ENCODE peak calls at places on chromosomes 2 and 18, in five cellular contexts. Y, K, Z, R and O are unnamed samples.

GRCh38 chr2:156156580-156156979 is 175.9 kb downstream of the NR4A2 start:
- DNase-seq in Y (no peak), K (no peak), Z (no peak), R (peak; percentile 19), O (no peak)

GRCh38 chr2:9076210-9076609 is 72.7 kb upstream of the MBOAT2 start:
- DNase-seq in Y (no peak), K (no peak), Z (peak; percentile 49), R (no peak), O (no peak)

GRCh38 chr18:77635441-77635840 is 385.8 kb downstream of the GALR1 start:
- DNase-seq in Y (no peak), K (no peak), Z (no peak), R (no peak), O (no peak)

GRCh38 chr2:216431457-216431856 is 19.2 kb downstream of the SMARCAL1 start:
- DNase-seq in Y (no peak), K (no peak), Z (no peak), R (no peak), O (no peak)

GRCh38 chr18:77107218-77107815 is 25.3 kb downstream of the MBP start:
- DNase-seq in Y (no peak), K (peak; percentile 39), Z (no peak), R (no peak), O (no peak)

GRCh38 chr2:45891719-45892118 is 240.2 kb downstream of the PRKCE start:
- DNase-seq in Y (no peak), K (no peak), Z (no peak), R (peak; percentile 52), O (no peak)

GRCh38 chr18:3037423-3037915 is 24.5 kb upstream of the LPIN2 start:
- DNase-seq in Y (no peak), K (no peak), Z (peak; percentile 92), R (peak; percentile 54), O (no peak)

GRCh38 chr2:126790987-126791780 is 107.5 kb upstream of the TEX51 start:
- DNase-seq in Y (no peak), K (no peak), Z (no peak), R (no peak), O (peak; percentile 29)

GRCh38 chr2:61854435-61855177 is 746 bp upstream of the FAM161A start:
- DNase-seq in Y (peak; percentile 98), K (peak; percentile 90), Z (peak; percentile 98), R (peak; percentile 94), O (peak; percentile 91)

GRCh38 chr2:55309441-55309840 is 40.4 kb upstream of the MTIF2 start:
- DNase-seq in Y (no peak), K (no peak), Z (peak; percentile 59), R (no peak), O (no peak)

GRCh38 chr2:15687720-15688119 is 96.1 kb downstream of the DDX1 start:
- DNase-seq in Y (no peak), K (no peak), Z (no peak), R (no peak), O (no peak)

GRCh38 chr2:30255466-30256408 is 24.4 kb downstream of the LBH start:
- DNase-seq in Y (peak; percentile 93), K (no peak), Z (no peak), R (peak; percentile 70), O (peak; percentile 64)

GRCh38 chr2:136384541-136385303 is 266.8 kb upstream of the CXCR4 start:
- DNase-seq in Y (peak; percentile 36), K (no peak), Z (peak; percentile 55), R (peak; percentile 19), O (no peak)

GRCh38 chr2:61620244-61621159 is 82.3 kb upstream of the XPO1 start:
- DNase-seq in Y (no peak), K (no peak), Z (peak; percentile 89), R (no peak), O (no peak)

GRCh38 chr2:134682726-134683125 is 36.1 kb downstream of the TMEM163 start:
- DNase-seq in Y (no peak), K (no peak), Z (peak; percentile 26), R (no peak), O (no peak)

DNA sequence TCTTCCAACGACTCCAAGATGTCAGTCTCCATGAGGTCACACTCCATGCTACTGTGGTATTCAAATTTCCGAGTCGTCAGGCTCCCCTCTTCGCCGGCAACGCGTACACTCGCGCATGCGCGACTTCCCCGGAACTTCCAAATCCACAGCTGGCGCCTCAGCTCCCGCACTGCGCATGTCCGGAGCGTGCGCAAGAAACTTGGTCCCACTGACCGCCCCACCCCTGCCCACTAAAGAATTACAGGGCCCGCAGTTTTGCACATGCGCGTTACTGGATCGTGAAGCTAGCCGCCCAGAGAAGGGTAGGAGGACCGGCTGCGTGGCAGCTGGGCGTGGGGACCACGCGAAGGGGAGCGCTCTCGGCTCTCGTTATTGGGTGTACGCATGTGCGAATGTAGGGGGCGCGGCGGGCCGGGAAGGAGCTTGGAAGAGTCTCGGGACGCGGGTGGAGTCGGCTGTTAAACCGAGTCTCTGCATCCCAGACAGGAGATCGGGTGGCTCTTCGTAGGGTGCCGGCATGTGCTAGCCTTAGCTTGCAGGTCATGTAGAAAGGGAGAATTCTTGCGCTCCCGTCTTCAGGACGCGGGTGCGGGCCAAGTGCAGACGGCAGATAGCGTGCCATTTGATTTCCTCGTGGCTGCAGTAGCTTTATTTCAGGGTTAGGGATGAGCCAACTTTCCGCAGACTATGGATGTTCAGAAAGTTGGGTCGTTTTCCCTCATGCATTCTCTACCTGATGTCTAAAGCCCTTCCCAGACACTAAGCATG is at the start of gene FAM98A:
- DNase-seq in Y (peak; percentile 100), K (peak; percentile 100), Z (peak; percentile 99), R (peak; percentile 100), O (peak; percentile 99)
- TF ChIP-seq CTCF in Y (peak; percentile 22), K (peak; percentile 12), Z (no peak), R (no peak), O (no peak)

GRCh38 chr18:79356435-79356834 is 39.3 kb upstream of the NFATC1 start:
- DNase-seq in Y (no peak), K (no peak), Z (no peak), R (no peak), O (no peak)

GRCh38 chr18:79365701-79366100 is 30.0 kb upstream of the NFATC1 start:
- DNase-seq in Y (no peak), K (no peak), Z (no peak), R (no peak), O (no peak)

GRCh38 chr18:79366177-79367094 is 29.3 kb upstream of the NFATC1 start:
- DNase-seq in Y (no peak), K (no peak), Z (no peak), R (no peak), O (no peak)

GRCh38 chr18:79360933-79361332 is 34.8 kb upstream of the NFATC1 start:
- DNase-seq in Y (no peak), K (no peak), Z (no peak), R (no peak), O (no peak)

DNA sequence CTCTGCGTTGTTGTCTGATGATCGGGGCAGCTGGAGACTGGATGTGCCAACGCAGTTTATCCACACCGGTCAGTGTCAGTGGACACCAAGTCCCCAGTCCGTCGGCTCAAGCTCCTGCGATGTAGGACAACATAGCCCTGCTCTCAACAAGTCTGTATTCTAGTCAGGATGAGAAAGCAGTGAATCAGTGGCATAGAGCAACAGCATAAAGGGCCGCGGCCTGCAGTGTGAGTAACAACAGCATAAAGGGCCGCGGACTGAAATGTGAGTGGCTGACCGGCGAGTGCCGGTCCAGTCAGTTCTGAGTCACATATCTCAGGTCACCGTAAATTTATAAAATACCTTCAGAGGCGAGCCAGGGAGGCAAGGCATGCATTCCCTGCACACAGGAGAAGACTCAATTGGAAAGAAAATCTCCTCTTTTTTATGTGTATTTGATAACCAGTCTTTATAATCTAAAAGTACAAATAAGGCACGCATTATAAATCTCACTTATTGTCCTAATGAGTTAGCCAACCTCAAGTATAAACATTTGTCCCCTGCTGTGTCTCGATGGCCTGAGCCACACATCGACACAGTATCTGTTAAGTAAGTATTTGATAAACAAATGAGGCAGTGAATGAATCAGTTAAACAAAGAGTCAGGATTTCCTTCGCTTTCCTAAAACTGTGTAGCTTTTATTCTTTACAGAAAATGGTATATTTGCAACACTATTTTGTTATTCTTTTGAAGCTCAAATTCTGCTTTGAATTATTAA is 33.8 kb upstream of the NFATC1 start:
- DNase-seq in Y (no peak), K (no peak), Z (peak; percentile 90), R (no peak), O (no peak)
- H3K4me3 ChIP-seq in Y (no peak overlapping the region), K (no peak overlapping the region), Z (peak overlapping the region; percentile 29), R (no peak overlapping the region), O (no peak overlapping the region)

GRCh38 chr2:128722469-128722868 is 403.8 kb upstream of the HS6ST1 start:
- DNase-seq in Y (no peak), K (no peak), Z (no peak), R (no peak), O (no peak)

GRCh38 chr2:128717758-128718710 is 399.4 kb upstream of the HS6ST1 start:
- DNase-seq in Y (no peak), K (no peak), Z (no peak), R (no peak), O (peak; percentile 41)

GRCh38 chr2:128724547-128724946 is 405.9 kb upstream of the HS6ST1 start:
- DNase-seq in Y (no peak), K (no peak), Z (no peak), R (no peak), O (no peak)

GRCh38 chr2:128716371-128716770 is 397.7 kb upstream of the HS6ST1 start:
- DNase-seq in Y (no peak), K (no peak), Z (no peak), R (no peak), O (peak; percentile 36)

GRCh38 chr2:128720440-128721022 is 401.9 kb upstream of the HS6ST1 start:
- DNase-seq in Y (no peak), K (no peak), Z (peak; percentile 13), R (no peak), O (no peak)
- TF ChIP-seq CTCF in Y (no peak), K (no peak), Z (no peak), R (no peak), O (no peak)

DNA sequence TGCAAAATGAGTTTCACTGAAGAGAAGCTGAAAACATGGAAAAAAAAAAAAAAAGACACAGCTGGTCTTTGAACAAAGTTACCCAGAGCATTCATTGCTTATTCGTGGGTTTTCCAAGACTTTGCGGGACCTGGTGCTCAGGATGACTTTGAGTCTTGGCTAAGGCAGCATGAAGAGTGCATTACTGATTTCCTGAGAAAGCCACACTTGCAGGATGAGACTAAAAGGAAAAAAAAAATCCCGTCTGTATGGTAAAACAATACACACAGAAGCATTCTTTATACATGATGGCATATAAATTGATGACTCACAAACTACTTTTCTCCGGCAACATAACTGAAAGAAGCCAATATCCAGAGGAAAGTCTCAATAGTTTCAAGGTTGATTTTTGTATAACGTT is 195.4 kb downstream of the SPP2 start:
- DNase-seq in Y (no peak), K (no peak), Z (peak; percentile 90), R (no peak), O (no peak)
- H3K4me3 ChIP-seq in Y (no peak overlapping the region), K (no peak overlapping the region), Z (peak overlapping the region; percentile 29), R (no peak overlapping the region), O (no peak overlapping the region)

DNA sequence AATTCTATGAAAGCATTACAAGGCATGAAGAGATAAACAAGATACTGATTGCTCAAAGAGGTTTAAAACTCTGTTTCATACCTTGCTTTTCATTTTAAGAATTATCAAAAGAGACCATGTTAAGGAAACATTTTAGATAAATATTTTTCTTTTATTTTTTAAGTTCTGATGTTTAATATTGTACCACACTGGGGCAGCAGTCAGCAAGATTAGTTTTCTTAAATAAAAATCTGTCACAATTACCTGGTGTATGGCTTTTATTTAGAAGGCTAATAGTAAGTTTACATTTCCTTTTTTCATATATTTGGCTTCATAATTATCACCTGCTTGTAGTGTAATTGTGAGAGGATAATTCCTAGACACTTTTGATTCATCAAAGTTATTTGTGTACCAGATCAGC is 46.4 kb downstream of the ZNF804A start:
- DNase-seq in Y (no peak), K (no peak), Z (peak; percentile 29), R (no peak), O (no peak)
- TF ChIP-seq CTCF in Y (no peak), K (no peak), Z (peak; percentile 46), R (no peak), O (no peak)